ENCODE peak calls at places on chromosomes 6 and 20, in five cellular contexts. U is kidney epithelial cell, N is DND-41, F is right atrium auricular region, H is keratinocyte. A is an unnamed sample.

GRCh38 chr6:74715362-74716068 is 490.3 kb downstream of the COL12A1 start:
- DNase-seq in U (no peak), N (no peak), F (no peak), H (no peak), A (no peak)

GRCh38 chr20:44644384-44645131 is 6.9 kb downstream of the ADA start:
- DNase-seq in U (no peak), N (peak; percentile 65), F (no peak), H (no peak), A (peak; percentile 83)

GRCh38 chr6:27514906-27515495 is 42.1 kb upstream of the ZNF184 start:
- DNase-seq in U (no peak), N (no peak), F (no peak), H (no peak), A (no peak)

GRCh38 chr6:51514396-51515051 is 572.9 kb downstream of the PKHD1 start:
- DNase-seq in U (peak; percentile 74), N (no peak), F (no peak), H (peak; percentile 78), A (no peak)

GRCh38 chr20:35284992-35285805 is 627 bp upstream of the EIF6 start:
- DNase-seq in U (no peak), N (no peak), F (no peak), H (no peak), A (no peak)

GRCh38 chr6:16322666-16323312 is 84.4 kb downstream of the GMPR start:
- DNase-seq in U (no peak), N (peak; percentile 63), F (peak; percentile 86), H (peak; percentile 50), A (peak; percentile 80)

GRCh38 chr6:11730645-11731044 is 48.0 kb downstream of the ADTRP start:
- DNase-seq in U (no peak), N (no peak), F (no peak), H (no peak), A (peak; percentile 88)

GRCh38 chr20:4305091-4305490 is 289.7 kb upstream of the RNF24 start:
- DNase-seq in U (no peak), N (no peak), F (peak; percentile 42), H (no peak), A (no peak)

GRCh38 chr6:33785766-33786165 is 3.2 kb downstream of the LEMD2 start:
- DNase-seq in U (no peak), N (no peak), F (no peak), H (no peak), A (no peak)

GRCh38 chr6:43670623-43670986 is 17.0 kb downstream of the MRPS18A start:
- DNase-seq in U (no peak), N (no peak), F (no peak), H (no peak), A (no peak)

GRCh38 chr20:36269507-36269906 is 33.2 kb downstream of the AAR2 start:
- DNase-seq in U (no peak), N (no peak), F (no peak), H (no peak), A (no peak)

GRCh38 chr6:10429638-10430427 is 15.0 kb upstream of the TFAP2A start:
- DNase-seq in U (no peak), N (no peak), F (no peak), H (no peak), A (peak; percentile 69)

GRCh38 chr6:162053084-162053483 is 674.5 kb downstream of the PRKN start:
- DNase-seq in U (no peak), N (no peak), F (no peak), H (no peak), A (no peak)

GRCh38 chr6:3844097-3844463 is 5.1 kb upstream of the FAM50B start:
- DNase-seq in U (no peak), N (no peak), F (no peak), H (no peak), A (no peak)

GRCh38 chr20:52340036-52340634 is 148.6 kb upstream of the ZFP64 start:
- DNase-seq in U (no peak), N (no peak), F (no peak), H (no peak), A (no peak)

GRCh38 chr6:131744432-131744831 is 33.6 kb upstream of the CTAGE9 start:
- DNase-seq in U (no peak), N (no peak), F (no peak), H (no peak), A (no peak)

GRCh38 chr6:67361264-67361663 is 1273.8 kb upstream of the ADGRB3 start:
- DNase-seq in U (no peak), N (no peak), F (no peak), H (no peak), A (no peak)

GRCh38 chr6:168968801-168969200 is 284.8 kb downstream of the THBS2 start:
- DNase-seq in U (no peak), N (no peak), F (no peak), H (no peak), A (no peak)

GRCh38 chr20:58148891-58149290 is 79.6 kb downstream of the ANKRD60 start:
- DNase-seq in U (no peak), N (no peak), F (no peak), H (no peak), A (no peak)

GRCh38 chr20:10861619-10862018 is 187.8 kb upstream of the JAG1 start:
- DNase-seq in U (no peak), N (no peak), F (no peak), H (no peak), A (no peak)

GRCh38 chr6:34386316-34387137 is 5.9 kb downstream of the NUDT3 start:
- DNase-seq in U (no peak), N (no peak), F (no peak), H (no peak), A (no peak)

GRCh38 chr6:1381397-1382330 is 7.7 kb upstream of the FOXF2 start:
- DNase-seq in U (no peak), N (no peak), F (peak; percentile 57), H (no peak), A (peak; percentile 33)

GRCh38 chr6:85077098-85077497 is 312.7 kb upstream of the TBX18 start:
- DNase-seq in U (no peak), N (no peak), F (no peak), H (no peak), A (no peak)

GRCh38 chr6:92361990-92362770 is 1057.2 kb downstream of the EPHA7 start:
- DNase-seq in U (no peak), N (no peak), F (no peak), H (no peak), A (no peak)

GRCh38 chr6:48701572-48701971 is 590.6 kb upstream of the PTCHD4 start:
- DNase-seq in U (no peak), N (no peak), F (no peak), H (no peak), A (no peak)

GRCh38 chr6:3696525-3696924 is 55.0 kb downstream of the PXDC1 start:
- DNase-seq in U (no peak), N (no peak), F (no peak), H (no peak), A (no peak)

GRCh38 chr20:57193094-57193493 is 73.3 kb downstream of the BMP7 start:
- DNase-seq in U (no peak), N (no peak), F (no peak), H (no peak), A (no peak)

GRCh38 chr20:32155017-32155965 is 45.8 kb downstream of the TM9SF4 start:
- DNase-seq in U (peak; percentile 79), N (peak; percentile 22), F (peak; percentile 93), H (no peak), A (peak; percentile 45)
- TF ChIP-seq CTCF in U (peak; percentile 42), N (peak; percentile 57), F (peak; percentile 52), H (peak; percentile 22), A (peak; percentile 27)

DNA sequence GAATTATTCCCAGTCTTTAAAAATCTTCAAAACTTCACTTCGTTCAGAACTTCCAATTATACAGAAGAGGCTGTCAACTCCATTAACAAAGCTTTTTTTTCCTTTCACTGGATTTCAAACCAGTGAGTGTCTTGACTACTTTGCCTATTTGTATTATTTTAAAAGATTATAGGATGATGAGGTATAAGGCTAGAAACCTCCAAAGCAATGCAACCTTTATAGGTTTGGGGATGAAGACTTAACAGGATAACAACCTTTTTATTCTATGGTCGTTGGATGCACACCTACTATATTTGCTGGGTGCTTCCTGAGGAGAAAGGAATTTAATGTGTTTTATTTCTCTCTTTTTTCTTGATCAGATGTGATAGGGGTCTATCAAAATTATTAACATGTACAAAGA is 1.9 kb upstream of the OVOL2 start:
- DNase-seq in U (no peak), N (no peak), F (no peak), H (no peak), A (no peak)
- H3K4me3 ChIP-seq in U (no peak overlapping the region), N (no peak overlapping the region), F (no peak overlapping the region), H (no peak overlapping the region), A (no peak overlapping the region)

GRCh38 chr20:19838981-19839576 is 81.0 kb downstream of the RIN2 start:
- DNase-seq in U (no peak), N (no peak), F (no peak), H (no peak), A (no peak)
- TF ChIP-seq CTCF in U (no peak), N (no peak), F (no peak), H (no peak), A (no peak)

GRCh38 chr6:111753573-111753972 is 119.7 kb downstream of the FYN start:
- DNase-seq in U (no peak), N (no peak), F (no peak), H (no peak), A (peak; percentile 67)
- H3K4me3 ChIP-seq in U (no peak overlapping the region), N (no peak overlapping the region), F (no peak overlapping the region), H (no peak overlapping the region), A (no peak overlapping the region)

GRCh38 chr20:60454491-60454890 is 496.3 kb downstream of the CDH26 start:
- DNase-seq in U (no peak), N (no peak), F (no peak), H (no peak), A (no peak)

GRCh38 chr20:60459212-60459611 is 501.0 kb downstream of the CDH26 start:
- DNase-seq in U (no peak), N (no peak), F (no peak), H (no peak), A (no peak)

GRCh38 chr20:60455272-60455671 is 497.0 kb downstream of the CDH26 start:
- DNase-seq in U (no peak), N (no peak), F (no peak), H (no peak), A (no peak)

GRCh38 chr20:60453388-60453787 is 495.2 kb downstream of the CDH26 start:
- DNase-seq in U (no peak), N (no peak), F (no peak), H (no peak), A (no peak)

GRCh38 chr20:60453847-60454246 is 495.6 kb downstream of the CDH26 start:
- DNase-seq in U (no peak), N (no peak), F (no peak), H (no peak), A (no peak)
- TF ChIP-seq CTCF in U (no peak), N (peak; percentile 33), F (no peak), H (no peak), A (no peak)

GRCh38 chr6:37518116-37518515 is 18.4 kb upstream of the CCDC167 start:
- DNase-seq in U (no peak), N (no peak), F (no peak), H (no peak), A (no peak)
- H3K4me3 ChIP-seq in U (no peak overlapping the region), N (no peak overlapping the region), F (no peak overlapping the region), H (no peak overlapping the region), A (peak overlapping the region; percentile 54)